ENCODE peak calls at places on chromosome 14, in ten cellular contexts. K is tibial nerve; Q is tibial artery; Y is naive thymus-derived CD4-positive, alpha-beta T cell; E is SK-N-SH; A is adrenal gland; V is right atrium auricular region; I is neural progenitor cell; D is thoracic aorta; X is thyroid gland. W is an unnamed sample.

GRCh38 chr14:64232095-64232830 is 61.9 kb downstream of the ESR2 start:
- DNase-seq in K (peak; percentile 14), Q (no peak), Y (no peak), E (no peak), A (peak; percentile 92), V (no peak), I (no peak), D (no peak), X (no peak), W (no peak)

GRCh38 chr14:74509587-74510210 is 16.1 kb downstream of the ISCA2 start:
- DNase-seq in K (no peak), Q (peak; percentile 53), Y (no peak), E (no peak), A (no peak), V (no peak), I (no peak), D (no peak), X (no peak), W (no peak)

GRCh38 chr14:104885973-104886689 is 21.1 kb downstream of the CEP170B start:
- DNase-seq in K (no peak), Q (peak; percentile 62), Y (no peak), E (peak; percentile 41), A (peak; percentile 15), V (no peak), I (no peak), D (no peak), X (no peak), W (no peak)

GRCh38 chr14:78340250-78340649 is 170.1 kb downstream of the NRXN3 start:
- DNase-seq in K (no peak), Q (no peak), Y (no peak), E (no peak), A (no peak), V (no peak), I (no peak), D (no peak), X (no peak), W (no peak)

GRCh38 chr14:101476258-101476930 is 84.9 kb upstream of the DIO3 start:
- DNase-seq in K (no peak), Q (peak; percentile 53), Y (no peak), E (no peak), A (peak; percentile 33), V (no peak), I (no peak), D (no peak), X (no peak), W (no peak)

GRCh38 chr14:28785096-28785952 is 18.7 kb downstream of the FOXG1 start:
- DNase-seq in K (no peak), Q (no peak), Y (no peak), E (no peak), A (no peak), V (no peak), I (peak; percentile 56), D (no peak), X (no peak), W (no peak)

GRCh38 chr14:81247271-81247766 is 26.6 kb upstream of the GTF2A1 start:
- DNase-seq in K (no peak), Q (no peak), Y (no peak), E (no peak), A (no peak), V (no peak), I (no peak), D (no peak), X (peak; percentile 72), W (no peak)

GRCh38 chr14:23361320-23361719 is 3.7 kb downstream of the EFS start:
- DNase-seq in K (no peak), Q (no peak), Y (no peak), E (no peak), A (no peak), V (no peak), I (no peak), D (no peak), X (no peak), W (no peak)

GRCh38 chr14:93829839-93830481 is 41.7 kb upstream of the PRIMA1 start:
- DNase-seq in K (no peak), Q (no peak), Y (no peak), E (no peak), A (no peak), V (no peak), I (no peak), D (no peak), X (no peak), W (no peak)

GRCh38 chr14:62662811-62663477 is 382.3 kb downstream of the KCNH5 start:
- DNase-seq in K (no peak), Q (no peak), Y (no peak), E (no peak), A (no peak), V (no peak), I (peak; percentile 55), D (no peak), X (no peak), W (no peak)

GRCh38 chr14:65349100-65349499 is 63.4 kb upstream of the FUT8 start:
- DNase-seq in K (no peak), Q (no peak), Y (no peak), E (no peak), A (no peak), V (no peak), I (no peak), D (no peak), X (no peak), W (no peak)

DNA sequence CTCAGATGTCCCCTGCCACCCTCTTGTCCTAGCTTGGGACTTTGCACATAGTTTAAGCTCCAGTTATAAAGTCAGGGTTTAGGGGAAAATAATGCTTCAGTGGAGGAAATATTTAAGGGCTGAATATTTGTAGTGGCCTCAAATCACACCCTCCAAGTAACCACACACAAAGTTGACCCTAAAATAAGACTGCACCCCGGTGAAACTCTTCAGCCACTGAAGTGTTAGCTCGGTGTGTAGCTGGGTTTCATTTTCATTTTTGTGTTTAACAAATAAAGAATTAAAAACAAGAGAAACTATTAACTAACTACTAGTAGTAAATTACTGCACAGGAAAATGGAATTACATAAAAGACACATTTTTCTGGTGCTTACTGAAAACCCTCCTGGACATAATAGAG is 14.8 kb upstream of the BCL11B start:
- DNase-seq in K (no peak), Q (no peak), Y (no peak), E (no peak), A (no peak), V (no peak), I (no peak), D (no peak), X (no peak), W (no peak)
- H3K4me3 ChIP-seq in K (no peak overlapping the region), Q (no peak overlapping the region), Y (peak overlapping the region; percentile 43), E (no peak overlapping the region), A (no peak overlapping the region), V (no peak overlapping the region), I (no peak overlapping the region), D (no peak overlapping the region), X (no peak overlapping the region), W (no peak overlapping the region)

DNA sequence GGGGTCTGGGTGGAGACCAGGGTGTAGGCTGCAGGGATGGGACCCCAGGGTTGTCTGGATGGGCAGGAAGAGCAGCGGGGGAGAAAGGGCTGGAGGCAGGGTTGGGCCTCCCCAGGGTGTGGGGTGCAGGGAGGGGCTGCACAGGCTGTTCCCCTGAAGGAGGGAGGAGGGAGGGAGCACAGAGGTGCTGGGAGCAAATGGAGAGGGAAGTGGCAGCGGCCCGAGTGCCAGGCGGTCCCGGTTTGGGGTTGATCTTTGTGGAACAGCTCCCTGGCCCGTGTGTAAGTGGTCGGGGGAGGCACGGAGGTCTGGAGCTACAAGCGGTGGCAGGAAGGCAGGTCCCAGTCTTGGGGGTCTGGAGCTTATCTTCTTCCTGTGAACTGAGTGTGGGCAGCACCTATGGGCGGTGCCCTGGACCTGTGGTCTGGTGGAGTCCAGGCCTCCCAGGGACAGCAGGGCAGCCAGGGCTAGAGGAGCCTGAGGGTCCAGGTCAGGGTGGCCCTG is 391.6 kb downstream of the TMEM121 start:
- DNase-seq in K (no peak), Q (no peak), Y (no peak), E (no peak), A (no peak), V (no peak), I (no peak), D (no peak), X (no peak), W (no peak)
- H3K9me3 ChIP-seq in K (no peaks in the 10 kb centered on the region), Q (peaks cover 22% of the 10 kb centered on the region), Y (no peaks in the 10 kb centered on the region), E (no peaks in the 10 kb centered on the region), A (no peaks in the 10 kb centered on the region), V (no peaks in the 10 kb centered on the region), I (peaks cover 6% of the 10 kb centered on the region), D (no peaks in the 10 kb centered on the region), X (no peaks in the 10 kb centered on the region), W (peaks cover 29% of the 10 kb centered on the region)

DNA sequence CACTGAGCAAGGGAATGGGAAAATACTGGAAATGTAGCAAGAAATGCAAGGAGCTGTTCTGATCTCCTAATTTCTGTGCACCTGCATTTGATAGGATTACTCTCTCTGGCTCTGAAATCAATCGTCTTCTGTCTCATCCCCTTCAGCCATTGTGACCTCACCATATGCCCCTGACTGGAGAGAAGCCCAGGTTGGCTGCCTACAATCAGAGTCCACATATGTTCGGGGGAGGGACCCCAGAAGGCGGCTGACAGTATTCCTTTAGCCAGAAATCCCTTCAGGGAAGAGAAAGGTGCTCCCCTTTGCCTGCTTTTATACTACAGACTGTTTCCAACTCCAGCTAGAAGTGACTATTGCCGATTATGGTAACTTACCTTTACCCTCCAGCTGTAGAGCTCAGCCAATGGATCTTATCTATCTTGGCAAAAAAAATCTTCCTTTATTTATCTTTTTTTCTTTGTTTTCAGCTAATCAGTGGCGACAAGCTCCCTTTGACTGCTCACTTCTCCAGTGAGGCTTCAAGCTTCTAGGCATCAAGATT is 275.2 kb upstream of the NOVA1 start:
- DNase-seq in K (no peak), Q (no peak), Y (no peak), E (no peak), A (no peak), V (no peak), I (peak; percentile 42), D (no peak), X (no peak), W (no peak)
- H3K4me3 ChIP-seq in K (no peak overlapping the region), Q (no peak overlapping the region), Y (no peak overlapping the region), E (no peak overlapping the region), A (no peak overlapping the region), V (no peak overlapping the region), I (no peak overlapping the region), D (no peak overlapping the region), X (no peak overlapping the region), W (no peak overlapping the region)

GRCh38 chr14:26334288-26334687 is 263.5 kb downstream of the NOVA1 start:
- DNase-seq in K (no peak), Q (no peak), Y (no peak), E (no peak), A (no peak), V (no peak), I (no peak), D (no peak), X (no peak), W (no peak)
- H3K9me3 ChIP-seq in K (no peaks in the 10 kb centered on the region), Q (no peaks in the 10 kb centered on the region), Y (no peaks in the 10 kb centered on the region), E (no peaks in the 10 kb centered on the region), A (no peaks in the 10 kb centered on the region), V (no peaks in the 10 kb centered on the region), I (no peaks in the 10 kb centered on the region), D (no peaks in the 10 kb centered on the region), X (no peaks in the 10 kb centered on the region), W (no peaks in the 10 kb centered on the region)

GRCh38 chr14:32007755-32008374 is 69.2 kb upstream of the ARHGAP5 start:
- DNase-seq in K (no peak), Q (no peak), Y (no peak), E (no peak), A (no peak), V (no peak), I (no peak), D (no peak), X (no peak), W (no peak)
- H3K4me3 ChIP-seq in K (no peak overlapping the region), Q (no peak overlapping the region), Y (no peak overlapping the region), E (no peak overlapping the region), A (no peak overlapping the region), V (no peak overlapping the region), I (no peak overlapping the region), D (no peak overlapping the region), X (no peak overlapping the region), W (no peak overlapping the region)

GRCh38 chr14:80135305-80136088 is 75.8 kb downstream of the DIO2 start:
- DNase-seq in K (no peak), Q (no peak), Y (no peak), E (no peak), A (no peak), V (no peak), I (no peak), D (no peak), X (no peak), W (no peak)
- H3K9me3 ChIP-seq in K (no peaks in the 10 kb centered on the region), Q (no peaks in the 10 kb centered on the region), Y (peaks cover 15% of the 10 kb centered on the region), E (no peaks in the 10 kb centered on the region), A (no peaks in the 10 kb centered on the region), V (no peaks in the 10 kb centered on the region), I (no peaks in the 10 kb centered on the region), D (no peaks in the 10 kb centered on the region), X (no peaks in the 10 kb centered on the region), W (peaks cover 8% of the 10 kb centered on the region)